ENCODE peak calls at places on chromosomes 6 and 20, in five cellular contexts. One of them, this sample, is unnamed.

GRCh38 chr6:21227486-21227885 is 366.1 kb upstream of the SOX4 start:
- DNase-seq in lower leg skin: no peak
- DNase-seq in cardiac fibroblast: no peak
- DNase-seq in hypothalamus: no peak
- DNase-seq in SW480: no peak
- DNase-seq in this sample: no peak

GRCh38 chr6:110331816-110332215 is 26.3 kb downstream of the METTL24 start:
- DNase-seq in hypothalamus: no peak
- DNase-seq in lower leg skin: no peak
- DNase-seq in SW480: no peak
- DNase-seq in cardiac fibroblast: peak
- DNase-seq in this sample: no peak

GRCh38 chr6:49919261-49919660 is 44.7 kb downstream of the DEFB114 start:
- DNase-seq in lower leg skin: no peak
- DNase-seq in SW480: no peak
- DNase-seq in cardiac fibroblast: no peak
- DNase-seq in hypothalamus: no peak
- DNase-seq in this sample: no peak

GRCh38 chr6:713351-713750 is 20.4 kb upstream of the EXOC2 start:
- DNase-seq in SW480: no peak
- DNase-seq in cardiac fibroblast: no peak
- DNase-seq in lower leg skin: no peak
- DNase-seq in hypothalamus: no peak
- DNase-seq in this sample: no peak

GRCh38 chr6:41413250-41413649 is 77.8 kb downstream of the NCR2 start:
- DNase-seq in hypothalamus: no peak
- DNase-seq in cardiac fibroblast: no peak
- DNase-seq in SW480: no peak
- DNase-seq in lower leg skin: no peak
- DNase-seq in this sample: no peak

GRCh38 chr20:38804682-38805501 is 605 bp upstream of the PPP1R16B start:
- DNase-seq in SW480: no peak
- DNase-seq in cardiac fibroblast: peak
- DNase-seq in lower leg skin: peak
- DNase-seq in hypothalamus: no peak
- DNase-seq in this sample: no peak

GRCh38 chr20:44637490-44638372 is 13.8 kb downstream of the ADA start:
- DNase-seq in hypothalamus: no peak
- DNase-seq in cardiac fibroblast: peak
- DNase-seq in lower leg skin: peak
- DNase-seq in SW480: no peak
- DNase-seq in this sample: peak

GRCh38 chr6:97123112-97123511 is 159.9 kb downstream of the MMS22L start:
- DNase-seq in cardiac fibroblast: no peak
- DNase-seq in lower leg skin: no peak
- DNase-seq in SW480: no peak
- DNase-seq in hypothalamus: no peak
- DNase-seq in this sample: no peak

GRCh38 chr6:83911278-83911677 is 51.8 kb downstream of the CYB5R4 start:
- DNase-seq in cardiac fibroblast: peak
- DNase-seq in lower leg skin: no peak
- DNase-seq in hypothalamus: no peak
- DNase-seq in SW480: no peak
- DNase-seq in this sample: no peak

GRCh38 chr6:167682125-167682524 is 144.6 kb upstream of the AFDN start:
- DNase-seq in cardiac fibroblast: no peak
- DNase-seq in lower leg skin: no peak
- DNase-seq in SW480: peak
- DNase-seq in hypothalamus: no peak
- DNase-seq in this sample: no peak

GRCh38 chr6:25488156-25488555 is 163.9 kb upstream of the SCGN start:
- DNase-seq in hypothalamus: no peak
- DNase-seq in SW480: no peak
- DNase-seq in cardiac fibroblast: no peak
- DNase-seq in lower leg skin: no peak
- DNase-seq in this sample: no peak

GRCh38 chr20:62286493-62287064 is 16.2 kb upstream of the ADRM1 start:
- DNase-seq in hypothalamus: no peak
- DNase-seq in cardiac fibroblast: no peak
- DNase-seq in SW480: no peak
- DNase-seq in lower leg skin: no peak
- DNase-seq in this sample: no peak

GRCh38 chr20:3964719-3965118 is 50.6 kb downstream of the RNF24 start:
- DNase-seq in lower leg skin: no peak
- DNase-seq in cardiac fibroblast: peak
- DNase-seq in SW480: no peak
- DNase-seq in hypothalamus: no peak
- DNase-seq in this sample: no peak

GRCh38 chr20:36474563-36474962 is 66.8 kb upstream of the MYL9 start:
- DNase-seq in hypothalamus: no peak
- DNase-seq in cardiac fibroblast: no peak
- DNase-seq in SW480: no peak
- DNase-seq in lower leg skin: no peak
- DNase-seq in this sample: no peak

GRCh38 chr6:138847884-138848283 is 52.0 kb downstream of the ECT2L start:
- DNase-seq in cardiac fibroblast: no peak
- DNase-seq in lower leg skin: no peak
- DNase-seq in hypothalamus: no peak
- DNase-seq in SW480: no peak
- DNase-seq in this sample: no peak

GRCh38 chr6:121849477-121849876 is 414.0 kb downstream of the GJA1 start:
- DNase-seq in lower leg skin: no peak
- DNase-seq in hypothalamus: no peak
- DNase-seq in SW480: peak
- DNase-seq in cardiac fibroblast: peak
- DNase-seq in this sample: peak